ENCODE peak calls at places on chromosomes 4 and X, in seven cellular contexts. T, O, D, V, Z, H and C are unnamed samples. For H3K36me3, the result is how much of the 10 kb centered on the place peaks cover.

GRCh38 chrX:25017667-25018247 is 2.0 kb upstream of the ARX start:
- DNase-seq in T (peak), O (no peak), D (no peak), V (no peak), Z (no peak), H (peak), C (no peak)

GRCh38 chr4:7781361-7781760 is 158.3 kb downstream of the AFAP1 start:
- DNase-seq in T (no peak), O (no peak), D (peak), V (no peak), Z (no peak), H (peak), C (no peak)

GRCh38 chr4:84583871-84584373 is 995 bp downstream of the CDS1 start:
- DNase-seq in T (no peak), O (no peak), D (no peak), V (no peak), Z (no peak), H (peak), C (peak)

GRCh38 chr4:163701915-163702314 is 207.4 kb downstream of the TMA16 start:
- DNase-seq in T (no peak), O (no peak), D (peak), V (no peak), Z (no peak), H (no peak), C (peak)

GRCh38 chrX:37825225-37825842 is 22.0 kb downstream of the DYNLT3 start:
- DNase-seq in T (no peak), O (peak), D (peak), V (no peak), Z (peak), H (peak), C (peak)

GRCh38 chrX:138748480-138748879 is 37.0 kb upstream of the FGF13 start:
- DNase-seq in T (no peak), O (no peak), D (peak), V (no peak), Z (no peak), H (peak), C (peak)

GRCh38 chr4:150289198-150289597 is 211.0 kb downstream of the DCLK2 start:
- DNase-seq in T (no peak), O (no peak), D (no peak), V (no peak), Z (no peak), H (no peak), C (no peak)

GRCh38 chr4:40525811-40526598 is 103.7 kb downstream of the RBM47 start:
- DNase-seq in T (no peak), O (peak), D (peak), V (no peak), Z (no peak), H (no peak), C (peak)

GRCh38 chr4:188107931-188108843 is 1.2 kb downstream of the TRIML2 start:
- DNase-seq in T (no peak), O (no peak), D (peak), V (no peak), Z (no peak), H (no peak), C (peak)

GRCh38 chr4:39635023-39635422 is 3.6 kb downstream of the SMIM14 start:
- DNase-seq in T (no peak), O (peak), D (no peak), V (peak), Z (peak), H (no peak), C (peak)

GRCh38 chrX:39022106-39022505 is 220.8 kb downstream of the MID1IP1 start:
- DNase-seq in T (no peak), O (no peak), D (no peak), V (no peak), Z (no peak), H (no peak), C (no peak)

GRCh38 chr4:174156239-174156826 is 127.1 kb downstream of the FBXO8 start:
- DNase-seq in T (no peak), O (no peak), D (peak), V (no peak), Z (no peak), H (peak), C (peak)

GRCh38 chr4:154551872-154552686 is 1.9 kb upstream of the PLRG1 start:
- DNase-seq in T (peak), O (peak), D (peak), V (peak), Z (peak), H (peak), C (peak)

GRCh38 chrX:53357799-53358530 is 64.5 kb downstream of the SMC1A start:
- DNase-seq in T (no peak), O (no peak), D (peak), V (no peak), Z (no peak), H (no peak), C (no peak)

GRCh38 chrX:12360389-12360788 is 222.1 kb downstream of the FRMPD4 start:
- DNase-seq in T (no peak), O (no peak), D (peak), V (no peak), Z (no peak), H (no peak), C (peak)

GRCh38 chr4:147648656-147649055 is 31.5 kb downstream of the TMEM184C start:
- DNase-seq in T (no peak), O (no peak), D (no peak), V (no peak), Z (no peak), H (no peak), C (no peak)

GRCh38 chr4:97453186-97453585 is 690.1 kb downstream of the STPG2 start:
- DNase-seq in T (no peak), O (no peak), D (no peak), V (no peak), Z (no peak), H (no peak), C (no peak)

GRCh38 chrX:18607966-18608365 is 63.9 kb downstream of the RS1 start:
- DNase-seq in T (no peak), O (no peak), D (peak), V (no peak), Z (no peak), H (no peak), C (no peak)

GRCh38 chr4:33052241-33052640 is 2332.1 kb downstream of the PCDH7 start:
- DNase-seq in T (no peak), O (no peak), D (no peak), V (no peak), Z (no peak), H (no peak), C (no peak)

GRCh38 chrX:2500681-2501151 is at the start of the genes DHRSX and ZBED1:
- DNase-seq in T (peak), O (no peak), D (no peak), V (peak), Z (peak), H (peak), C (no peak)

GRCh38 chr4:176902710-176903323 is 110.1 kb upstream of the VEGFC start:
- DNase-seq in T (no peak), O (no peak), D (peak), V (no peak), Z (no peak), H (no peak), C (peak)

GRCh38 chrX:28595346-28595745 is 8.1 kb downstream of the IL1RAPL1 start:
- DNase-seq in T (no peak), O (no peak), D (no peak), V (no peak), Z (no peak), H (no peak), C (no peak)

GRCh38 chr4:156607198-156607498 is 364.5 kb downstream of the PDGFC start:
- DNase-seq in T (no peak), O (no peak), D (no peak), V (no peak), Z (no peak), H (no peak), C (no peak)

GRCh38 chrX:50066318-50066937 is 134.4 kb downstream of the AKAP4 start:
- DNase-seq in T (no peak), O (no peak), D (no peak), V (no peak), Z (no peak), H (no peak), C (no peak)

GRCh38 chrX:123771449-123772064 is 38.7 kb upstream of the THOC2 start:
- DNase-seq in T (no peak), O (no peak), D (no peak), V (no peak), Z (no peak), H (no peak), C (no peak)

DNA sequence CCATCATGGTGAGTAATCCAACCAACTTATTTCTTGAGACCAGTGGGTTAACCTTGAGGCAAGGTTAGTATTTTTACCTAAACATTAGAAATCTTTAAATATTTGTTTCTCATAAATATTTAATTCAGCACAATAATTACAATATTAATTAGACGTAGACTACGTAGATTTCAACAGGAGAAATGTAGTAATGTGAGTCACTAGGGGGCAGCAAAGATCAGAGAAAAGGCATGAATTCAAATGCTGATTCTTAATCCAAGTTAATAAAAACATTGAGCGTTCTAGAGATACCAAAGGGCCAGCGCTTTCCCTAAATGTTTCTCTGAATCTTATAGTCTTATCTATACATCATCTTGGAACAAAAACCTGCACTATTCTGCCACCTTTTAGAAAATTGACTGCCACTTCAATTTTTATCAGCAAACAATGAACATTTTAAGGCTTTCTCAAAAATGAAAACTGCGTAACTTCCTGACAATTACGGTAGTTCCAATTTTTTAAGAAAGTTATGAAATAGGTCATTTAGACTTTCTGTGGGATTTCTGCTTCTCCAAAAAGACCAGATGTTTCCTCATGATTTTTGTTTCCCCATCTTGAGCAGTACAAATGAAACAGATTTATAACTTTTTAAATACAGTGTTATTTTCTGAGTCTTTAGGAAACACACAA is 180.7 kb downstream of the GASK1B start:
- DNase-seq in T (no peak), O (peak), D (peak), V (no peak), Z (no peak), H (peak), C (peak)
- H3K4me3 ChIP-seq in T (peak), O (no peak), D (no peak), V (peak), Z (no peak), H (no peak), C (no peak)

DNA sequence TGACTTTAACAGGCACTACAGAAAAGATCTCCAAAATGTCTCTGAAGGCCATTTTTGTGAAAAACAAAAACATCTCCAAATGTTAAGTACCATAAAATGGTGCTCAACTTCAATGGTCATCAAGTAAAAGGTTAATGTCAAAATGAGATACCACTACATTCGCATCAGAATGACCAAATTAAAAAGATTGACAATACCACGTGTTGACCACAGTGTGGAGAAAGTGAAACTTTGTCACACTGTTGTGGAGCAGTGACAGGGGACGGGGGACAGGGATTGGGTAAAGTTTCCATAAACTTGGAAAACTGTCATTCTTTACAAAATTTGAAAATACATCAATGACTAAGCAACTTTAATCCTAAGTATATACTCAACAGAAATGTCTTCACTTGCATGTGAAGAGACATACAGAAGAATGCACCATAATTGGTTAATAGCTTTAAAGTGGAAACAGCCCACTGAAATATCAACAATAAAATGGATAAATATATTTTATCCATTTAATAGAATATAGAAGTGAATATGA is 19.1 kb upstream of the CISD2 start:
- DNase-seq in T (no peak), O (no peak), D (no peak), V (no peak), Z (no peak), H (no peak), C (no peak)
- TF ChIP-seq CTCF in T (no peak), O (no peak), D (no peak), V (no peak), Z (no peak), H (no peak), C (no peak)

DNA sequence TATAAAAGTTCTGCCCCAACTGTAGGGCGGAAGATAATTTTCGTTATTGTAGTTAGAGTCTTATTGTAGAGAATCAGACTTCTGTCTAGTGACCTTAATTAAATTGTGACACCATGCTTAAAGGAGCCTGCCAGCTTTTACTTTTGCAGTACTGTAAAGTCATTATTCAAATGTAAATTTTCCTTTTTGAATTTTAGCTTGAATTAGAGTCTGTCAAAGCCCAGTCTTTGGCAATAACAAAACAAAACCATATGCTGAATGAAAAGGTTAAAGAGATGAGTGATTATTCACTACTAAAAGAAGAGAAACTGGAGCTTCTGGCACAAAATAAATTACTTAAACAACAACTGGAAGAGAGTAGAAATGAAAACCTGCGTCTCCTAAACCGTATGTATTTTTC is 21.8 kb downstream of the OFD1 start:
- DNase-seq in T (no peak), O (no peak), D (no peak), V (no peak), Z (no peak), H (no peak), C (no peak)
- H3K36me3 ChIP-seq in T (under half), O (under half), D (under half), V (under half), Z (under half), H (half or more), C (under half)

DNA sequence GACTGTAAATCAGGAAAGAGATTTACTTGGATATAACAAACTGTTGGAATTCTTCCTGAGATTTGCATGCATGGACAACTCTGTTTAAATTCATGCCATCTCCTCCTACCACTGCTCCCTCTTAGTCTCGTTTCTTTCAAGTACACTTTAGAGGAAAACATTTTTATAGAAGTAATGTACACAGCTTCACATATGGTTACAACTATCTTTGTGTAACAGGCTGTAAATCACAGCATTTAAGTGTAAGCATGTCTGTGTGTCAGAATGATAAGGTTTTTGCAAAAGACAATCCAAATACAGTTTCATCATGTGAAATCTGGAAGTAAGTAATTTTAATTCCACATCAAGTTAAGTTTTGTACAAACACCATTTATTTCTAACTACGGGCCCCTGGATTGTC is 21.5 kb upstream of the ENPEP start:
- DNase-seq in T (no peak), O (no peak), D (no peak), V (no peak), Z (no peak), H (no peak), C (no peak)
- H3K4me3 ChIP-seq in T (no peak), O (no peak), D (no peak), V (no peak), Z (no peak), H (no peak), C (no peak)